ENCODE peak calls at places on chromosomes 1 and 21, in nine cellular contexts. One of them, this sample, is unnamed.

GRCh38 chr1:240947438-240948224 is 335.7 kb upstream of the GREM2 start:
- DNase-seq in colonic mucosa: no peak
- DNase-seq in AG10803: no peak
- DNase-seq in thoracic aorta: no peak
- DNase-seq in tibial artery: no peak
- DNase-seq in epithelial cell of esophagus: no peak
- DNase-seq in bronchial epithelial cell: no peak
- DNase-seq in Calu3: no peak
- DNase-seq in CD8-positive, alpha-beta T cell: no peak
- DNase-seq in this sample: no peak

GRCh38 chr1:31084782-31085569 is 19.5 kb upstream of the PUM1 start:
- DNase-seq in AG10803: no peak
- DNase-seq in thoracic aorta: no peak
- DNase-seq in CD8-positive, alpha-beta T cell: no peak
- DNase-seq in Calu3: no peak
- DNase-seq in bronchial epithelial cell: no peak
- DNase-seq in epithelial cell of esophagus: no peak
- DNase-seq in colonic mucosa: no peak
- DNase-seq in tibial artery: no peak
- DNase-seq in this sample: no peak

GRCh38 chr1:58823481-58824010 is 39.7 kb upstream of the JUN start:
- DNase-seq in thoracic aorta: no peak
- DNase-seq in CD8-positive, alpha-beta T cell: no peak
- DNase-seq in tibial artery: no peak
- DNase-seq in bronchial epithelial cell: peak
- DNase-seq in epithelial cell of esophagus: peak
- DNase-seq in colonic mucosa: no peak
- DNase-seq in AG10803: peak
- DNase-seq in Calu3: peak
- DNase-seq in this sample: peak

GRCh38 chr1:41019353-41019745 is 2.2 kb downstream of the SLFNL1 start:
- DNase-seq in epithelial cell of esophagus: no peak
- DNase-seq in CD8-positive, alpha-beta T cell: no peak
- DNase-seq in bronchial epithelial cell: no peak
- DNase-seq in thoracic aorta: no peak
- DNase-seq in colonic mucosa: no peak
- DNase-seq in AG10803: no peak
- DNase-seq in Calu3: no peak
- DNase-seq in tibial artery: no peak
- DNase-seq in this sample: no peak

GRCh38 chr1:229621663-229622062 is 4.3 kb downstream of the TAF5L start:
- DNase-seq in thoracic aorta: no peak
- DNase-seq in colonic mucosa: no peak
- DNase-seq in tibial artery: no peak
- DNase-seq in AG10803: peak
- DNase-seq in bronchial epithelial cell: peak
- DNase-seq in CD8-positive, alpha-beta T cell: no peak
- DNase-seq in Calu3: no peak
- DNase-seq in epithelial cell of esophagus: peak
- DNase-seq in this sample: peak

GRCh38 chr1:148328884-148329283 is 154.2 kb downstream of the PPIAL4G start:
- DNase-seq in AG10803: no peak
- DNase-seq in tibial artery: no peak
- DNase-seq in colonic mucosa: no peak
- DNase-seq in thoracic aorta: no peak
- DNase-seq in Calu3: no peak
- DNase-seq in CD8-positive, alpha-beta T cell: no peak
- DNase-seq in epithelial cell of esophagus: no peak
- DNase-seq in bronchial epithelial cell: no peak
- DNase-seq in this sample: no peak

GRCh38 chr1:112686835-112687234 is 12.4 kb downstream of the MOV10 start:
- DNase-seq in Calu3: no peak
- DNase-seq in AG10803: no peak
- DNase-seq in thoracic aorta: no peak
- DNase-seq in CD8-positive, alpha-beta T cell: no peak
- DNase-seq in epithelial cell of esophagus: no peak
- DNase-seq in tibial artery: no peak
- DNase-seq in bronchial epithelial cell: no peak
- DNase-seq in colonic mucosa: no peak
- DNase-seq in this sample: no peak

GRCh38 chr1:229156819-229157218 is 114.1 kb upstream of the RAB4A start:
- DNase-seq in bronchial epithelial cell: no peak
- DNase-seq in CD8-positive, alpha-beta T cell: no peak
- DNase-seq in Calu3: peak
- DNase-seq in AG10803: no peak
- DNase-seq in colonic mucosa: no peak
- DNase-seq in tibial artery: peak
- DNase-seq in thoracic aorta: no peak
- DNase-seq in epithelial cell of esophagus: no peak
- DNase-seq in this sample: peak

GRCh38 chr1:44636067-44636466 is 38.2 kb downstream of the TMEM53 start:
- DNase-seq in bronchial epithelial cell: no peak
- DNase-seq in epithelial cell of esophagus: no peak
- DNase-seq in colonic mucosa: no peak
- DNase-seq in tibial artery: no peak
- DNase-seq in thoracic aorta: no peak
- DNase-seq in CD8-positive, alpha-beta T cell: no peak
- DNase-seq in Calu3: no peak
- DNase-seq in AG10803: no peak
- DNase-seq in this sample: no peak

GRCh38 chr1:15417365-15417934 is 7.8 kb downstream of the EFHD2 start:
- DNase-seq in CD8-positive, alpha-beta T cell: peak
- DNase-seq in bronchial epithelial cell: peak
- DNase-seq in AG10803: peak
- DNase-seq in colonic mucosa: peak
- DNase-seq in tibial artery: peak
- DNase-seq in thoracic aorta: no peak
- DNase-seq in epithelial cell of esophagus: peak
- DNase-seq in Calu3: peak
- DNase-seq in this sample: peak

GRCh38 chr1:221939598-221939997 is 197.7 kb upstream of the DUSP10 start:
- DNase-seq in AG10803: no peak
- DNase-seq in colonic mucosa: no peak
- DNase-seq in thoracic aorta: no peak
- DNase-seq in CD8-positive, alpha-beta T cell: no peak
- DNase-seq in Calu3: no peak
- DNase-seq in epithelial cell of esophagus: no peak
- DNase-seq in bronchial epithelial cell: no peak
- DNase-seq in tibial artery: no peak
- DNase-seq in this sample: no peak

GRCh38 chr1:94884101-94884875 is 42.6 kb downstream of the CNN3 start:
- DNase-seq in Calu3: no peak
- DNase-seq in colonic mucosa: no peak
- DNase-seq in bronchial epithelial cell: peak
- DNase-seq in AG10803: peak
- DNase-seq in thoracic aorta: no peak
- DNase-seq in epithelial cell of esophagus: peak
- DNase-seq in CD8-positive, alpha-beta T cell: no peak
- DNase-seq in tibial artery: no peak
- DNase-seq in this sample: no peak

GRCh38 chr21:45546636-45547203 is 4.5 kb upstream of the SLC19A1 start:
- DNase-seq in epithelial cell of esophagus: no peak
- DNase-seq in tibial artery: peak
- DNase-seq in CD8-positive, alpha-beta T cell: no peak
- DNase-seq in bronchial epithelial cell: no peak
- DNase-seq in Calu3: no peak
- DNase-seq in thoracic aorta: no peak
- DNase-seq in AG10803: no peak
- DNase-seq in colonic mucosa: peak
- DNase-seq in this sample: no peak

GRCh38 chr1:155008015-155008941 is 5.7 kb downstream of the ZBTB7B start:
- DNase-seq in epithelial cell of esophagus: no peak
- DNase-seq in tibial artery: no peak
- DNase-seq in Calu3: no peak
- DNase-seq in CD8-positive, alpha-beta T cell: no peak
- DNase-seq in thoracic aorta: no peak
- DNase-seq in AG10803: no peak
- DNase-seq in colonic mucosa: peak
- DNase-seq in bronchial epithelial cell: no peak
- DNase-seq in this sample: no peak

GRCh38 chr1:178530037-178530402 is 17.1 kb downstream of the TEX35 start:
- DNase-seq in tibial artery: peak
- DNase-seq in AG10803: peak
- DNase-seq in thoracic aorta: no peak
- DNase-seq in epithelial cell of esophagus: peak
- DNase-seq in CD8-positive, alpha-beta T cell: no peak
- DNase-seq in bronchial epithelial cell: peak
- DNase-seq in Calu3: peak
- DNase-seq in colonic mucosa: no peak
- DNase-seq in this sample: peak

DNA sequence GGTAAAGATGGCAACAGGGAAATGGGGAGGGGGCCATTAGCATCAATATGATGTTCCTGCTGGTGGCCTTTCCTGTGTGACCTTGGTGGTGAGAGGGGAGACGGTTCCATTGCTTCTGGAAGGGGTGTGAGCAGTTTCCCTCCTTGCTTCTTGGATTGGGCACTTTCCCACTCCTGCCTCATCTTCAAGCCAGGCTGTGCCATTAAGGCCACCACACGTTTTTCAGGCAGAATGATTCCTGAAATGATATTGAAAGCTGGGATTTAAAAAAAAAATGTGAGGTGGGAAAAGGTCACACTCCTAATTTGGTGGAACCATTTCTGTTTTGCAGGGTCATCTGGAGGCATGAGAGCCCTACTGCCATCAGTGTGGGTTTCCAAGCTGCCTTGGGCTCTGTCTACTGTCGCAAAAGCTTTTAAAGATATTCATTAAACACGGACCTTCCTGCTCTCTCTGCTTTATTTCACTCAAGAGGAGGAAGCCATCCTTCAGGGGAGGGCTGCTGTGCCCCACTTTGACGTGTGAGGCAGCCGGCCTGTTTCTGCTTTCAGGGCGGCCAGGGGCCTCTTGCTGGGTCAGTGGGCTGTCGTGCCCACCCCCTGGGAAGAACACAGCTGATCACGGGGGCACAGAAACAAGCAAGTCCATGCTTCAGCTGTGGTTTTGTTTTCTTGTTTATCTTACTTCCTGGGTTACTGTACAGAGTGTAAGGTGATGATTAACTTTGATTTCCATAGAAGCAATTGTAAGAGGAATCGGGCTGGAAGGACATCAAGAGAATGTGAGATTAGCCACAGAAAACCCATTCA is 8.0 kb downstream of the RIIAD1 start:
- DNase-seq in bronchial epithelial cell: no peak
- DNase-seq in AG10803: no peak
- DNase-seq in tibial artery: no peak
- DNase-seq in colonic mucosa: peak
- DNase-seq in thoracic aorta: no peak
- DNase-seq in CD8-positive, alpha-beta T cell: no peak
- DNase-seq in epithelial cell of esophagus: no peak
- DNase-seq in Calu3: peak
- DNase-seq in this sample: no peak
- TF ChIP-seq CTCF in bronchial epithelial cell: no peak
- TF ChIP-seq CTCF in AG10803: no peak
- TF ChIP-seq CTCF in tibial artery: no peak
- TF ChIP-seq CTCF in colonic mucosa: no peak
- TF ChIP-seq CTCF in thoracic aorta: no peak
- TF ChIP-seq CTCF in CD8-positive, alpha-beta T cell: no peak
- TF ChIP-seq CTCF in epithelial cell of esophagus: no peak
- TF ChIP-seq CTCF in Calu3: no peak
- TF ChIP-seq CTCF in this sample: no peak

DNA sequence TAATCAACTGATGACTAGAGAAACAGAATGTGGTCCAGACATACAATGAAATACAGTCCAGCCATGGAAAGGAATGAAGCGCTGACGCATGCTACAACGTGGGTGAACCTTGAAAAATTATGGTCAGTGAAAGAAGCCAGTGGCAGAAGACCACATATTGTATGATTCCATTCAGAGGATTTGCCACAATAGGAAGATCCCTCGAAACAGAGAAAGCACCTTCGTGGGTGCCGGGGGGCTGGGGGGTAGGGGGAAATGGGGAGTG is 106.6 kb downstream of the ETS2 start:
- DNase-seq in AG10803: no peak
- DNase-seq in Calu3: no peak
- DNase-seq in CD8-positive, alpha-beta T cell: no peak
- DNase-seq in bronchial epithelial cell: no peak
- DNase-seq in tibial artery: no peak
- DNase-seq in epithelial cell of esophagus: no peak
- DNase-seq in colonic mucosa: peak
- DNase-seq in thoracic aorta: no peak
- DNase-seq in this sample: no peak
- TF ChIP-seq CTCF in AG10803: no peak
- TF ChIP-seq CTCF in Calu3: no peak
- TF ChIP-seq CTCF in CD8-positive, alpha-beta T cell: no peak
- TF ChIP-seq CTCF in bronchial epithelial cell: no peak
- TF ChIP-seq CTCF in tibial artery: no peak
- TF ChIP-seq CTCF in epithelial cell of esophagus: no peak
- TF ChIP-seq CTCF in colonic mucosa: no peak
- TF ChIP-seq CTCF in thoracic aorta: no peak
- TF ChIP-seq CTCF in this sample: no peak

GRCh38 chr1:107933736-107934135 is 31.2 kb downstream of the VAV3 start:
- DNase-seq in Calu3: no peak
- DNase-seq in epithelial cell of esophagus: no peak
- DNase-seq in colonic mucosa: no peak
- DNase-seq in tibial artery: no peak
- DNase-seq in bronchial epithelial cell: no peak
- DNase-seq in CD8-positive, alpha-beta T cell: no peak
- DNase-seq in AG10803: no peak
- DNase-seq in thoracic aorta: no peak
- DNase-seq in this sample: no peak
- TF ChIP-seq CTCF in Calu3: no peak
- TF ChIP-seq CTCF in epithelial cell of esophagus: no peak
- TF ChIP-seq CTCF in colonic mucosa: no peak
- TF ChIP-seq CTCF in tibial artery: no peak
- TF ChIP-seq CTCF in bronchial epithelial cell: no peak
- TF ChIP-seq CTCF in CD8-positive, alpha-beta T cell: no peak
- TF ChIP-seq CTCF in AG10803: no peak
- TF ChIP-seq CTCF in thoracic aorta: no peak
- TF ChIP-seq CTCF in this sample: no peak

GRCh38 chr1:160741092-160741501 is 2.0 kb downstream of the SLAMF7 start:
- DNase-seq in colonic mucosa: no peak
- DNase-seq in Calu3: no peak
- DNase-seq in tibial artery: no peak
- DNase-seq in bronchial epithelial cell: no peak
- DNase-seq in thoracic aorta: no peak
- DNase-seq in CD8-positive, alpha-beta T cell: no peak
- DNase-seq in epithelial cell of esophagus: no peak
- DNase-seq in AG10803: no peak
- DNase-seq in this sample: no peak
- TF ChIP-seq CTCF in colonic mucosa: no peak
- TF ChIP-seq CTCF in Calu3: no peak
- TF ChIP-seq CTCF in tibial artery: no peak
- TF ChIP-seq CTCF in bronchial epithelial cell: no peak
- TF ChIP-seq CTCF in thoracic aorta: no peak
- TF ChIP-seq CTCF in CD8-positive, alpha-beta T cell: no peak
- TF ChIP-seq CTCF in epithelial cell of esophagus: no peak
- TF ChIP-seq CTCF in AG10803: no peak
- TF ChIP-seq CTCF in this sample: no peak